ENCODE peak calls at places on chromosomes 11 and 22, in six cellular contexts. F, L, O, A, Z and C are unnamed samples.

GRCh38 chr22:33513388-33514336 is 406.6 kb downstream of the LARGE1 start:
- DNase-seq in O (no peak), Z (peak), L (no peak), F (no peak), A (no peak), C (no peak)

GRCh38 chr11:71979582-71979981 is 19.1 kb upstream of the IL18BP start:
- DNase-seq in Z (no peak), L (no peak), A (no peak), O (no peak), F (no peak), C (no peak)

GRCh38 chr11:15843309-15843857 is 513.0 kb downstream of the SOX6 start:
- DNase-seq in O (no peak), Z (no peak), A (no peak), L (no peak), F (no peak), C (no peak)

GRCh38 chr11:64249563-64250405 is 1.5 kb upstream of the PLCB3 start:
- DNase-seq in F (no peak), Z (no peak), O (no peak), A (no peak), L (no peak), C (no peak)

GRCh38 chr11:61193596-61193995 is 9.7 kb upstream of the PGA3 start:
- DNase-seq in L (no peak), A (no peak), Z (no peak), F (no peak), O (no peak), C (no peak)

GRCh38 chr11:17405232-17406005 is 17.0 kb upstream of the KCNJ11 start:
- DNase-seq in O (peak), F (no peak), Z (peak), L (no peak), A (no peak), C (peak)

GRCh38 chr11:20127671-20128527 is 32.4 kb downstream of the DBX1 start:
- DNase-seq in O (peak), L (peak), A (peak), Z (peak), F (peak), C (peak)

GRCh38 chr22:30865656-30866055 is 102.9 kb downstream of the MORC2 start:
- DNase-seq in L (no peak), F (no peak), O (no peak), A (no peak), Z (no peak), C (no peak)

GRCh38 chr11:26579683-26580082 is 7.6 kb upstream of the MUC15 start:
- DNase-seq in L (no peak), F (no peak), A (no peak), Z (no peak), O (no peak), C (no peak)

GRCh38 chr22:49576241-49577141 is 251.2 kb downstream of the BRD1 start:
- DNase-seq in O (no peak), Z (no peak), A (no peak), F (no peak), L (no peak), C (no peak)

GRCh38 chr11:78310500-78310909 is 107.1 kb downstream of the GAB2 start:
- DNase-seq in O (peak), L (no peak), Z (peak), A (no peak), F (no peak), C (no peak)

GRCh38 chr11:72259490-72259889 is 15.5 kb upstream of the PHOX2A start:
- DNase-seq in Z (no peak), O (no peak), A (no peak), F (no peak), L (no peak), C (no peak)

GRCh38 chr22:17748555-17749353 is 25.5 kb downstream of the BID start:
- DNase-seq in A (no peak), O (no peak), L (no peak), Z (no peak), F (no peak), C (no peak)

GRCh38 chr22:22424210-22424800 is 84.2 kb downstream of the ZNF280B start:
- DNase-seq in A (no peak), F (no peak), Z (no peak), L (no peak), O (no peak), C (no peak)

GRCh38 chr11:7485136-7485853 is at the start of gene OLFML1:
- DNase-seq in A (peak), F (no peak), O (no peak), Z (peak), L (no peak), C (no peak)

GRCh38 chr11:15750535-15751297 is 605.6 kb downstream of the SOX6 start:
- DNase-seq in A (no peak), F (no peak), L (no peak), O (no peak), Z (no peak), C (no peak)

GRCh38 chr11:113411536-113411935 is 24.0 kb downstream of the ANKK1 start:
- DNase-seq in A (no peak), Z (no peak), F (no peak), L (no peak), O (no peak), C (no peak)

GRCh38 chr11:72224587-72225410 is at the start of gene INPPL1:
- DNase-seq in A (no peak), L (peak), Z (no peak), F (peak), O (no peak), C (peak)

GRCh38 chr11:94131363-94132115 is 2.9 kb downstream of the PANX1 start:
- DNase-seq in Z (peak), L (no peak), A (peak), O (no peak), F (no peak), C (no peak)

GRCh38 chr11:92550411-92550810 is 325.8 kb downstream of the FAT3 start:
- DNase-seq in O (no peak), F (no peak), A (no peak), Z (no peak), L (no peak), C (no peak)

GRCh38 chr11:119584193-119585037 is 144.6 kb downstream of the NECTIN1 start:
- DNase-seq in O (no peak), F (no peak), A (peak), Z (peak), L (peak), C (no peak)